ENCODE peak calls at places on chromosomes 6 and 20, in seven cellular contexts. J is neural crest cell, P is choroid plexus epithelial cell, K is PC-3, Y is progenitor cell of endocrine pancreas, T is foreskin fibroblast, E is neural progenitor cell. V is an unnamed sample.

GRCh38 chr20:33828912-33829560 is 17.9 kb downstream of the CHMP4B start:
- DNase-seq in P (no peak), K (no peak), E (no peak), T (no peak), J (no peak), Y (no peak), V (no peak)

GRCh38 chr6:152161501-152161900 is 354.0 kb downstream of the ESR1 start:
- DNase-seq in T (peak), P (peak), Y (no peak), J (no peak), E (no peak), K (peak), V (no peak)

GRCh38 chr6:7418238-7418905 is 28.8 kb downstream of the RIOK1 start:
- DNase-seq in J (no peak), T (peak), P (no peak), Y (no peak), E (no peak), K (peak), V (no peak)

GRCh38 chr6:87944541-87944954 is 103.1 kb upstream of the SPACA1 start:
- DNase-seq in T (peak), E (peak), Y (no peak), P (peak), J (no peak), K (peak), V (no peak)

GRCh38 chr6:34513628-34514027 is 42.5 kb downstream of the SPDEF start:
- DNase-seq in Y (no peak), J (no peak), T (no peak), P (no peak), K (no peak), E (peak), V (no peak)

GRCh38 chr20:51837876-51838420 is 35.6 kb upstream of the SALL4 start:
- DNase-seq in T (no peak), K (no peak), J (no peak), E (no peak), P (no peak), Y (no peak), V (no peak)

GRCh38 chr6:133818320-133818719 is 70.6 kb upstream of the TCF21 start:
- DNase-seq in T (no peak), K (no peak), Y (no peak), P (no peak), E (no peak), J (no peak), V (no peak)

GRCh38 chr20:47061549-47061948 is 166.9 kb downstream of the EYA2 start:
- DNase-seq in E (no peak), K (no peak), Y (no peak), T (no peak), P (no peak), J (no peak), V (no peak)

GRCh38 chr20:14191559-14191958 is 145.9 kb downstream of the FLRT3 start:
- DNase-seq in K (no peak), Y (no peak), T (no peak), E (no peak), P (no peak), J (no peak), V (no peak)

GRCh38 chr6:26032387-26033131 is 54.7 kb upstream of the HFE start:
- DNase-seq in E (peak), P (peak), Y (no peak), J (no peak), T (no peak), K (peak), V (no peak)

GRCh38 chr6:33259032-33259431 is 12.6 kb downstream of the VPS52 start:
- DNase-seq in T (no peak), E (no peak), P (no peak), Y (no peak), K (peak), J (no peak), V (no peak)

GRCh38 chr6:132413501-132413805 is 12.2 kb upstream of the MOXD1 start:
- DNase-seq in E (no peak), Y (no peak), K (no peak), P (no peak), T (no peak), J (no peak), V (no peak)

GRCh38 chr6:5626727-5627426 is 365.6 kb downstream of the FARS2 start:
- DNase-seq in E (no peak), Y (no peak), J (no peak), P (no peak), T (no peak), K (no peak), V (no peak)

GRCh38 chr6:14060971-14061370 is 56.6 kb upstream of the CD83 start:
- DNase-seq in J (no peak), T (no peak), Y (no peak), E (no peak), P (no peak), K (peak), V (no peak)

GRCh38 chr20:36467076-36467999 is 74.0 kb upstream of the MYL9 start:
- DNase-seq in E (no peak), J (no peak), P (peak), Y (no peak), T (peak), K (peak), V (no peak)

GRCh38 chr6:16043171-16044142 is 85.4 kb upstream of the MYLIP start:
- DNase-seq in E (no peak), Y (no peak), T (no peak), P (peak), K (no peak), J (no peak), V (no peak)

GRCh38 chr6:44223471-44224153 is at the start of gene SLC29A1:
- DNase-seq in P (peak), E (peak), J (peak), K (peak), T (peak), Y (peak), V (peak)

GRCh38 chr6:111989743-111990142 is 64.2 kb upstream of the CCN6 start:
- DNase-seq in T (no peak), P (no peak), E (no peak), J (no peak), Y (no peak), K (no peak), V (no peak)

GRCh38 chr20:62190639-62191411 is 8.0 kb downstream of the MTG2 start:
- DNase-seq in J (no peak), P (no peak), T (no peak), K (no peak), Y (no peak), E (no peak), V (no peak)

GRCh38 chr6:81750660-81751387 is 1.7 kb downstream of the TENT5A start:
- DNase-seq in P (no peak), Y (no peak), K (peak), E (peak), J (no peak), T (no peak), V (no peak)

GRCh38 chr6:150008588-150008987 is 16.7 kb downstream of the RAET1L start:
- DNase-seq in P (no peak), J (no peak), E (no peak), Y (no peak), T (no peak), K (peak), V (no peak)

GRCh38 chr6:18110160-18110559 is 12.3 kb downstream of the NHLRC1 start:
- DNase-seq in T (no peak), K (no peak), Y (no peak), J (no peak), E (no peak), P (no peak), V (no peak)

GRCh38 chr6:166586424-166587156 is at the start of gene RAMACL:
- DNase-seq in J (no peak), T (no peak), P (peak), Y (no peak), K (peak), E (peak), V (no peak)

GRCh38 chr6:146891615-146892265 is 293.0 kb downstream of the ADGB start:
- DNase-seq in T (no peak), P (peak), K (no peak), E (no peak), Y (no peak), J (no peak), V (no peak)

GRCh38 chr20:60630609-60631008 is 621.5 kb upstream of the CDH4 start:
- DNase-seq in P (no peak), Y (no peak), E (peak), T (no peak), J (no peak), K (no peak), V (no peak)

GRCh38 chr6:142055219-142055618 is 77.5 kb upstream of the GJE1 start:
- DNase-seq in K (no peak), T (no peak), Y (no peak), J (no peak), P (no peak), E (no peak), V (no peak)

GRCh38 chr6:158567871-158568401 is 8.0 kb downstream of the TMEM181 start:
- DNase-seq in P (no peak), J (no peak), E (no peak), K (no peak), T (no peak), Y (no peak), V (no peak)

GRCh38 chr6:127606131-127606562 is 29.2 kb downstream of the C6orf58 start:
- DNase-seq in J (no peak), T (peak), E (peak), P (peak), K (peak), Y (no peak), V (peak)

GRCh38 chr6:71332012-71332411 is 43.4 kb downstream of the OGFRL1 start:
- DNase-seq in E (no peak), K (no peak), T (no peak), P (no peak), Y (no peak), J (no peak), V (no peak)

GRCh38 chr6:145669627-145670034 is 65.7 kb downstream of the EPM2A start:
- DNase-seq in T (peak), E (no peak), P (peak), J (no peak), K (peak), Y (no peak), V (no peak)
- TF ChIP-seq CTCF in T (no peak), E (no peak), P (no peak), J (no peak), K (no peak), Y (no peak), V (no peak)

GRCh38 chr6:2783188-2783957 is 18.2 kb downstream of the WRNIP1 start:
- DNase-seq in P (peak), J (no peak), Y (no peak), T (no peak), E (peak), K (no peak), V (no peak)
- TF ChIP-seq CTCF in P (no peak), J (no peak), Y (no peak), T (no peak), E (peak), K (peak), V (no peak)

GRCh38 chr6:76701610-76702009 is 629.1 kb upstream of the IMPG1 start:
- DNase-seq in K (no peak), P (peak), E (no peak), Y (no peak), T (no peak), J (no peak), V (no peak)
- TF ChIP-seq CTCF in K (no peak), P (peak), E (no peak), Y (no peak), T (no peak), J (no peak), V (no peak)

GRCh38 chr20:1861347-1861987 is 33.7 kb upstream of the SIRPA start:
- DNase-seq in E (no peak), T (no peak), K (no peak), P (peak), J (no peak), Y (no peak), V (no peak)

GRCh38 chr20:1858859-1859258 is 36.3 kb upstream of the SIRPA start:
- DNase-seq in J (no peak), E (no peak), P (no peak), K (no peak), T (no peak), Y (no peak), V (no peak)

GRCh38 chr20:1862665-1863059 is 32.5 kb upstream of the SIRPA start:
- DNase-seq in E (no peak), K (no peak), Y (no peak), P (no peak), T (no peak), J (no peak), V (no peak)

GRCh38 chr20:1861996-1862664 is 33.1 kb upstream of the SIRPA start:
- DNase-seq in K (no peak), J (no peak), E (peak), P (no peak), T (no peak), Y (no peak), V (no peak)

GRCh38 chr20:1860446-1860845 is 34.8 kb upstream of the SIRPA start:
- DNase-seq in J (no peak), P (peak), Y (no peak), E (peak), T (no peak), K (peak), V (no peak)
- TF ChIP-seq CTCF in J (no peak), P (no peak), Y (no peak), E (no peak), T (no peak), K (no peak), V (no peak)

DNA sequence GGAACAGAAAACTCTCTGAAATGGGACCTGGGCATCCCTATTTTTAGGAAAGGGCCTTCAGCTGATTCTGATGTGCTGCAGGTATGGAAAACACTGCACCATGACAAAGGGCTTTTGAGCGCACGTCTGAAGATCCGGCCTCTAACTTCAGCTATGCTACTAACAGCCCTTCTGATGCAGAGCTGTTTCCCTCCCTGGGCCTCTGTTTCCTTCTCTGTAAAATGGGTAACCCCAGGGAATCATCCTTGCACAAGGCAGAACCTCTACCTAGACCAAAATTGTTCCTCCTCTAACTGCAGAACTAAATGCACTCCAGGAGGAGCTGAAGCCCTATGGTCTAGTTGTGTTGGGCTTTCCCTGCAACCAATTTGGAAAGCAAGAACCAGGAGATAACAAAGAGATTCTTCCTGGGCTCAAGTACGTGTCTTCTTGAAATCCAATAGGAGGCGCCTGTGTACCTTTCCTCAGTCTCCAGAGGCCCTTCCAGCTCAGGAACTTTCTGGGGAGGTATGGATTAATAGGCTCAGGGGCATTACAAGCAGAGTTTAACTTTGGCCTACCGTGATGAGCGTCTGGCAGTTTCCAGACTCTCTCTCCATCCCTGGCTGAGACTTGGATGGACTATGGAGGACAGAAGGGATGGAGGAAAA is 5.9 kb downstream of the GPX5 start:
- DNase-seq in P (peak), E (peak), Y (no peak), K (peak), T (no peak), J (no peak), V (no peak)
- TF ChIP-seq CTCF in P (peak), E (peak), Y (no peak), K (peak), T (no peak), J (no peak), V (no peak)

GRCh38 chr6:137202078-137202477 is 17.1 kb downstream of the IFNGR1 start:
- DNase-seq in K (no peak), T (no peak), E (no peak), Y (no peak), P (no peak), J (no peak), V (no peak)
- TF ChIP-seq CTCF in K (peak), T (no peak), E (peak), Y (peak), P (peak), J (peak), V (no peak)

GRCh38 chr6:39980839-39981580 is 46.7 kb upstream of the MOCS1 start:
- DNase-seq in J (peak), P (peak), E (peak), T (peak), K (peak), Y (peak), V (peak)
- TF ChIP-seq CTCF in J (peak), P (peak), E (peak), T (peak), K (peak), Y (peak), V (peak)

V was measured in endothelial cell.